ENCODE peak calls at places on chromosomes 5 and 9, in five cellular contexts. H is GM12878, I is prostate gland, V is kidney epithelial cell, C is left lung. F is an unnamed sample.

GRCh38 chr5:152092580-152092979 is 167.9 kb upstream of the GLRA1 start:
- DNase-seq in V (no peak), C (no peak), I (no peak), H (no peak), F (no peak)

GRCh38 chr5:107805819-107806218 is 135.1 kb upstream of the EFNA5 start:
- DNase-seq in H (no peak), C (no peak), V (no peak), I (no peak), F (no peak)

GRCh38 chr5:86320266-86320665 is 297.5 kb upstream of the COX7C start:
- DNase-seq in C (no peak), I (no peak), V (peak; percentile 2), H (no peak), F (no peak)

GRCh38 chr5:6948562-6948961 is 235.3 kb downstream of the TENT4A start:
- DNase-seq in C (no peak), H (no peak), V (no peak), I (no peak), F (no peak)

GRCh38 chr9:107685901-107686300 is 196.3 kb upstream of the KLF4 start:
- DNase-seq in H (no peak), C (no peak), I (no peak), V (no peak), F (no peak)

GRCh38 chr5:51573835-51574234 is 190.6 kb downstream of the ISL1 start:
- DNase-seq in I (no peak), C (no peak), H (no peak), V (no peak), F (no peak)

GRCh38 chr9:81984911-81985310 is 3.7 kb upstream of the SPATA31D1 start:
- DNase-seq in H (no peak), V (no peak), I (no peak), C (no peak), F (no peak)

GRCh38 chr5:113866763-113867162 is 353.3 kb downstream of the YTHDC2 start:
- DNase-seq in C (no peak), I (no peak), H (no peak), V (no peak), F (no peak)

GRCh38 chr5:1144089-1144488 is 32.2 kb upstream of the SLC12A7 start:
- DNase-seq in I (no peak), H (no peak), C (no peak), V (no peak), F (no peak)

GRCh38 chr5:151905639-151906038 is 19.0 kb downstream of the GLRA1 start:
- DNase-seq in H (no peak), V (no peak), C (no peak), I (no peak), F (no peak)

GRCh38 chr5:96149546-96149945 is 187.9 kb upstream of the ELL2 start:
- DNase-seq in H (no peak), V (no peak), I (peak; percentile 44), C (no peak), F (no peak)

GRCh38 chr5:175823731-175824525 is 47.5 kb upstream of the CPLX2 start:
- DNase-seq in H (no peak), I (no peak), V (no peak), C (no peak), F (no peak)

GRCh38 chr5:77180167-77181081 is 30.1 kb upstream of the PDE8B start:
- DNase-seq in C (no peak), I (peak; percentile 18), H (no peak), V (no peak), F (no peak)

GRCh38 chr5:161358446-161358845 is 188.1 kb downstream of the GABRB2 start:
- DNase-seq in V (no peak), C (no peak), I (no peak), H (no peak), F (no peak)

GRCh38 chr9:137461663-137462395 is 2.7 kb upstream of the NSMF start:
- DNase-seq in C (peak; percentile 56), I (no peak), V (no peak), H (peak; percentile 49), F (peak; percentile 73)

GRCh38 chr5:181149806-181150733 is 2.7 kb downstream of the OR2V2 start:
- DNase-seq in I (no peak), C (no peak), H (no peak), V (no peak), F (no peak)

GRCh38 chr5:64680289-64680688 is 10.0 kb upstream of the SHISAL2B start:
- DNase-seq in I (no peak), V (no peak), H (no peak), C (no peak), F (no peak)

GRCh38 chr5:56615750-56616149 is 199.6 kb upstream of the MAP3K1 start:
- DNase-seq in I (peak; percentile 20), H (no peak), C (no peak), V (no peak), F (no peak)

GRCh38 chr9:72046593-72047456 is 13.6 kb downstream of the C9orf57 start:
- DNase-seq in I (no peak), H (no peak), V (no peak), C (no peak), F (no peak)

GRCh38 chr9:3698531-3698930 is 172.7 kb upstream of the RFX3 start:
- DNase-seq in V (no peak), H (no peak), I (no peak), C (no peak), F (no peak)

DNA sequence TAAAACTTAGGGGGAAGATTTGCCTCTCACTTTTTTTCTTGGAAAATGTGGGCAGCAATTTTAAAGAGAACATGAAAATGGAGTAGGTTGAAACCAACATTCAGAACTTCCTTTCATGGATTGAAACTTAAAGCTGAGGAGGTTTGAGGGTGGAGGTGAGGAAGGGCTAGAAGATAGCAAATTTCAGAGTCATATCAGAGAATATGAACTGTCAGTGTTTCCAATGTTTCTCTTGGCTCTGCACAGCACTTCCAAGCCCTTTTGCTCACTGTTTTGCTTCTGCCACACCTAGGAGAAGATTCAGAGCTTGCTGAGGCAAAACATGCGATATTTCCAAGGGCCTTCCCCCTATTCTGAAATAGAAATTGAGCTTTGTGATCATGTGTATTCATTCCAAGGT is 281.0 kb downstream of the AOPEP start:
- DNase-seq in I (no peak), H (no peak), V (no peak), C (no peak), F (no peak)
- H3K4me3 ChIP-seq in I (peak overlapping the region; percentile 64), H (no peak overlapping the region), V (peak overlapping the region; percentile 62), C (peak overlapping the region; percentile 26), F (no peak overlapping the region)

DNA sequence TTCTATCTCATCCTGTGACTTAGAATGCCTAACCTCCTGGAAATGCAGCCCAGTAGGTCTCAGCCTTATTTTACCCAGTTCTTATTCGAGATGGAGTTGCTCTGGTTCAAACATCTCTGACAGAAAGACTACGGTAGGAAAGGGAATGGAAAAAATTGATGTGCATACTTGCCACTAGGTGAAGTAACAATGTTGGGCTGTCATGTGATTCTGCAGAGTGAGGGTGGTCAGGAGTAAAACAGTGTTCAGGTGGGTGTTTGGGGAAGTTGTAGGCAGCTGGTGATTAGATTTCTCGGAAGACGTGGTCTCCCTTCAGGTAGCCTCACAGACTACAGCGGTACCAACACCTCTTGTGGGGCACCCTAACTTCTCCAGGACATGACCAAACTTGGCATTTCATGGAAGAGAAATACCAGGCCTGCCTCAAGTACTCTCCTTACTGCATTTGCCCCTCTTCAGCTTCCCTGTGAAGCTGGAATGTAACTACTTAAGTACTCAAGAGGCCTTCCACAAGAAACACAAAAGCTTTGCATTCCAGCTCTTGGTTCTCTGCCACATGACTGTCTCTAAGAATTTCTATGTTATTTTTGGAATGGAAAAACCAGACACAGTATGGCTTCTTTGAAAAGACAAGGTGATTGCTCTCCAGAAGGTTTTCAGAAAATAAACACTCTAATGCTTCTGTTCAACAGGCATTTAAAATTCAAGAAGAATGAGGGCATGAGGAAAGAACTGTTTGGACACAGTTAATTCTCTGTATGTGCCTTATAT is 17.4 kb upstream of the ENTREP1 start:
- DNase-seq in V (peak; percentile 4), I (no peak), H (no peak), C (peak; percentile 34), F (no peak)
- TF ChIP-seq CTCF in V (no peak), I (no peak), H (no peak), C (no peak), F (no peak)

GRCh38 chr5:159133041-159133741 is 33.5 kb upstream of the EBF1 start:
- DNase-seq in C (no peak), I (peak; percentile 9), H (peak; percentile 28), V (peak; percentile 12), F (peak; percentile 35)
- H3K4me3 ChIP-seq in C (no peak overlapping the region), I (no peak overlapping the region), H (no peak overlapping the region), V (no peak overlapping the region), F (no peak overlapping the region)

GRCh38 chr9:76026796-76027195 is 136.3 kb downstream of the PCSK5 start:
- DNase-seq in I (no peak), V (no peak), C (no peak), H (no peak), F (no peak)
- TF ChIP-seq CTCF in I (no peak), V (no peak), C (no peak), H (no peak), F (no peak)

DNA sequence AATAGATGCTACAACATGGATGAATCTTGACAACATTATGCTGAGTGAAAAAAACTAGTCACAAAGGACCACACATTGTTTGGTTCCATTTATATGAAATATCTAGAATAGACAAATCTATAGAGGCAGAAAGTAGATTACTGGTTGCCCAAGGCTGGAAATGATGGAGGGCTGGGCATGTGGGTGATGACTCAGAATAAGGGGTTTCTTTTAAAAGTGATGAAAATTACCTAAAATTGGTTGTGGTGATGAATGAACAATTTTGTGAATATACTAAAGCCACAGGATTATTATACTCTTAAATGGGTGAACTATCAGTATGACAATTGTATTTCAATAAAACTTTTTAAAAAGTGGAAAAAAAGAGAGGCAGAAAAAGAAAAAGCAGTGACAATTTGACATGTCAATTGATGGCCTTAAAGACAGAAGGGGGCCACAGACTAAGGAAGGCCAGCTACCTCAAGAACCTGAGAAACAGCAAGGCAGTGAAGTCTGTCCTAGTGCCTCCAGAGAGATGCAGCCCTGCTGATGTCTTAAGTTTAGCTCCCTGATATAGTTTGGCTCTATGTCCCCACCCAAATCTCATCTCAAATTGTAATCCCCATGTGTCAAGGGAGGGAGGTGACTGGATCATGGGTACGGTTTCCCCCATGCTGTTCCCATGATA is 182.7 kb downstream of the PIK3R1 start:
- DNase-seq in C (no peak), I (no peak), V (no peak), H (no peak), F (no peak)
- H3K4me3 ChIP-seq in C (no peak overlapping the region), I (no peak overlapping the region), V (no peak overlapping the region), H (no peak overlapping the region), F (no peak overlapping the region)

GRCh38 chr5:21087766-21088165 is 1099.8 kb upstream of the CDH18 start:
- DNase-seq in C (no peak), V (no peak), I (no peak), H (no peak), F (no peak)
- TF ChIP-seq CTCF in C (no peak), V (no peak), I (no peak), H (no peak), F (no peak)

F was measured in GM12864.